ENCODE peak calls at places on chromosome 1, in seven cellular contexts. One of them, this sample, is unnamed.

GRCh38 chr1:17412093-17412870 is 27.2 kb downstream of the RCC2 start:
- DNase-seq in HT-29: no peak
- DNase-seq in SK-N-MC: no peak
- DNase-seq in BJ: no peak
- DNase-seq in H1: no peak
- DNase-seq in HCT116: no peak
- DNase-seq in hypothalamus: no peak
- DNase-seq in this sample: peak; percentile 77

GRCh38 chr1:213564215-213564659 is 423.5 kb upstream of the PROX1 start:
- DNase-seq in H1: no peak
- DNase-seq in hypothalamus: no peak
- DNase-seq in BJ: no peak
- DNase-seq in HCT116: peak; percentile 12
- DNase-seq in SK-N-MC: no peak
- DNase-seq in HT-29: peak; percentile 69
- DNase-seq in this sample: no peak

GRCh38 chr1:235113183-235113917 is 15.3 kb downstream of the TOMM20 start:
- DNase-seq in BJ: no peak
- DNase-seq in hypothalamus: no peak
- DNase-seq in H1: no peak
- DNase-seq in HT-29: no peak
- DNase-seq in HCT116: no peak
- DNase-seq in SK-N-MC: no peak
- DNase-seq in this sample: no peak

GRCh38 chr1:72830606-72831390 is 548.5 kb upstream of the NEGR1 start:
- DNase-seq in H1: no peak
- DNase-seq in BJ: no peak
- DNase-seq in HCT116: no peak
- DNase-seq in SK-N-MC: no peak
- DNase-seq in hypothalamus: no peak
- DNase-seq in HT-29: no peak
- DNase-seq in this sample: no peak

GRCh38 chr1:24110642-24111263 is 1.2 kb downstream of the MYOM3 start:
- DNase-seq in BJ: no peak
- DNase-seq in HCT116: no peak
- DNase-seq in HT-29: no peak
- DNase-seq in hypothalamus: no peak
- DNase-seq in SK-N-MC: no peak
- DNase-seq in H1: no peak
- DNase-seq in this sample: no peak

GRCh38 chr1:175885247-175885646 is 141.9 kb upstream of the TNR start:
- DNase-seq in SK-N-MC: no peak
- DNase-seq in HCT116: no peak
- DNase-seq in BJ: peak; percentile 4
- DNase-seq in H1: no peak
- DNase-seq in HT-29: no peak
- DNase-seq in hypothalamus: no peak
- DNase-seq in this sample: no peak

GRCh38 chr1:201945157-201945556 is 1.2 kb downstream of the LMOD1 start:
- DNase-seq in HCT116: no peak
- DNase-seq in HT-29: no peak
- DNase-seq in BJ: no peak
- DNase-seq in SK-N-MC: no peak
- DNase-seq in hypothalamus: no peak
- DNase-seq in H1: no peak
- DNase-seq in this sample: no peak

GRCh38 chr1:204073837-204074273 is 940 bp downstream of the SOX13 start:
- DNase-seq in BJ: no peak
- DNase-seq in HCT116: no peak
- DNase-seq in HT-29: peak; percentile 46
- DNase-seq in hypothalamus: no peak
- DNase-seq in SK-N-MC: no peak
- DNase-seq in H1: no peak
- DNase-seq in this sample: no peak

GRCh38 chr1:207004931-207005830 is 27.4 kb downstream of the C1orf116 start:
- DNase-seq in hypothalamus: no peak
- DNase-seq in HT-29: peak; percentile 95
- DNase-seq in H1: no peak
- DNase-seq in BJ: no peak
- DNase-seq in HCT116: peak; percentile 74
- DNase-seq in SK-N-MC: peak; percentile 16
- DNase-seq in this sample: peak; percentile 50

GRCh38 chr1:48530727-48531351 is 58.8 kb upstream of the SPATA6 start:
- DNase-seq in SK-N-MC: no peak
- DNase-seq in HT-29: peak; percentile 88
- DNase-seq in HCT116: peak; percentile 55
- DNase-seq in H1: peak; percentile 85
- DNase-seq in BJ: no peak
- DNase-seq in hypothalamus: peak; percentile 9
- DNase-seq in this sample: no peak

GRCh38 chr1:64514197-64514765 is 44.4 kb downstream of the CACHD1 start:
- DNase-seq in SK-N-MC: no peak
- DNase-seq in HT-29: no peak
- DNase-seq in H1: no peak
- DNase-seq in hypothalamus: no peak
- DNase-seq in HCT116: no peak
- DNase-seq in BJ: peak; percentile 44
- DNase-seq in this sample: no peak